ENCODE peak calls at places on chromosome 19, in seven cellular contexts. B, N, A, K, S, X and Q are unnamed samples.
A peak's percentile ranks its signal among the peaks of the same experiment; 100 is the strongest.

GRCh38 chr19:37855098-37855497 is 51.3 kb downstream of the WDR87 start:
- DNase-seq in X (no peak), A (peak; percentile 77), S (no peak), K (no peak), B (no peak), N (peak; percentile 52), Q (no peak)

GRCh38 chr19:13100031-13100588 is 2.5 kb downstream of the LYL1 start:
- DNase-seq in N (no peak), S (no peak), B (no peak), K (no peak), X (no peak), A (no peak), Q (no peak)

GRCh38 chr19:46537136-46538097 is 41.8 kb upstream of the PNMA8B start:
- DNase-seq in A (no peak), B (no peak), K (no peak), S (no peak), N (peak; percentile 46), X (peak; percentile 32), Q (no peak)

GRCh38 chr19:30539981-30540380 is 167.8 kb downstream of the ZNF536 start:
- DNase-seq in K (no peak), A (no peak), B (no peak), N (no peak), X (no peak), S (no peak), Q (no peak)

GRCh38 chr19:49692102-49692599 is 1.2 kb downstream of the CPT1C start:
- DNase-seq in N (no peak), K (no peak), X (no peak), B (no peak), A (no peak), S (no peak), Q (no peak)

GRCh38 chr19:48872884-48873475 is 759 bp downstream of the PPP1R15A start:
- DNase-seq in N (peak; percentile 93), B (peak; percentile 71), K (peak; percentile 33), X (peak; percentile 94), A (peak; percentile 49), S (peak; percentile 52), Q (peak; percentile 67)

GRCh38 chr19:12647490-12648071 is 19.0 kb downstream of the MAN2B1 start:
- DNase-seq in N (peak; percentile 77), B (no peak), S (no peak), K (peak; percentile 85), A (no peak), X (no peak), Q (no peak)

GRCh38 chr19:35107541-35107939 is 8.1 kb upstream of the FXYD3 start:
- DNase-seq in K (no peak), N (no peak), X (peak; percentile 17), S (no peak), A (no peak), B (no peak), Q (no peak)

GRCh38 chr19:50496189-50497029 is 14.6 kb downstream of the JOSD2 start:
- DNase-seq in X (no peak), B (no peak), K (no peak), S (no peak), N (no peak), A (no peak), Q (no peak)

GRCh38 chr19:14677464-14677863 is 2.8 kb upstream of the ADGRE3 start:
- DNase-seq in K (no peak), A (no peak), N (no peak), S (no peak), X (no peak), B (no peak), Q (no peak)

GRCh38 chr19:31154021-31154420 is 195.2 kb downstream of the TSHZ3 start:
- DNase-seq in N (no peak), A (no peak), X (peak; percentile 39), K (no peak), S (no peak), B (no peak), Q (no peak)

GRCh38 chr19:17479325-17479791 is 9.0 kb downstream of the SLC27A1 start:
- DNase-seq in S (no peak), B (no peak), K (no peak), A (no peak), X (peak; percentile 74), N (no peak), Q (no peak)

GRCh38 chr19:9917322-9917721 is 19.0 kb downstream of the OLFM2 start:
- DNase-seq in S (no peak), X (peak; percentile 53), A (peak; percentile 21), N (no peak), K (no peak), B (no peak), Q (peak; percentile 8)

GRCh38 chr19:55080121-55080914 is 4.6 kb downstream of the EPS8L1 start:
- DNase-seq in N (peak; percentile 77), S (no peak), B (peak; percentile 67), A (peak; percentile 92), X (peak; percentile 75), K (peak; percentile 74), Q (peak; percentile 76)

GRCh38 chr19:42634409-42635232 is 39.9 kb upstream of the CEACAM8 start:
- DNase-seq in K (peak; percentile 2), A (no peak), X (peak; percentile 35), S (no peak), N (no peak), B (no peak), Q (no peak)

GRCh38 chr19:53182202-53182601 is 11.0 kb downstream of the ZNF665 start:
- DNase-seq in N (no peak), A (no peak), B (no peak), X (no peak), K (no peak), S (no peak), Q (no peak)

GRCh38 chr19:4870025-4870700 is 2.7 kb upstream of the PLIN3 start:
- DNase-seq in B (no peak), K (no peak), S (no peak), X (peak; percentile 97), A (no peak), N (peak; percentile 50), Q (no peak)

GRCh38 chr19:39709026-39709872 is 5.0 kb downstream of the LGALS14 start:
- DNase-seq in K (no peak), N (no peak), X (no peak), B (no peak), A (no peak), S (no peak), Q (no peak)

GRCh38 chr19:33296473-33297060 is 5.8 kb downstream of the CEBPA start:
- DNase-seq in N (no peak), S (no peak), X (no peak), B (no peak), K (no peak), A (peak; percentile 71), Q (no peak)

GRCh38 chr19:14517446-14517839 is 754 bp downstream of the DNAJB1 start:
- DNase-seq in N (no peak), A (no peak), B (no peak), S (no peak), K (no peak), X (no peak), Q (no peak)

GRCh38 chr19:56076413-56076998 is 44.6 kb downstream of the ZNF787 start:
- DNase-seq in K (peak; percentile 33), S (no peak), N (no peak), B (peak; percentile 30), A (no peak), X (peak; percentile 11), Q (peak; percentile 18)